ENCODE peak calls at places on chromosome 13, in five cellular contexts. O, L, K, D and F are unnamed samples.

GRCh38 chr13:48728226-48728625 is 74.5 kb downstream of the CYSLTR2 start:
- DNase-seq in O (no peak), L (no peak), K (no peak), D (no peak), F (no peak)

GRCh38 chr13:82358284-82358683 is 1524.0 kb downstream of the SLITRK1 start:
- DNase-seq in O (no peak), L (no peak), K (peak; percentile 79), D (no peak), F (no peak)

GRCh38 chr13:31980842-31981241 is 50.7 kb upstream of the FRY start:
- DNase-seq in O (no peak), L (no peak), K (no peak), D (no peak), F (no peak)

GRCh38 chr13:52846567-52847321 is 1.7 kb downstream of the PCDH8 start:
- DNase-seq in O (peak; percentile 62), L (peak; percentile 75), K (no peak), D (peak; percentile 60), F (peak; percentile 56)

GRCh38 chr13:53028637-53029121 is at the start of gene OLFM4:
- DNase-seq in O (no peak), L (no peak), K (no peak), D (no peak), F (no peak)

GRCh38 chr13:45055902-45056648 is 64.2 kb upstream of the GTF2F2 start:
- DNase-seq in O (no peak), L (no peak), K (peak; percentile 51), D (no peak), F (peak; percentile 56)

GRCh38 chr13:87671031-87671823 is at the start of gene SLITRK5:
- DNase-seq in O (peak; percentile 69), L (peak; percentile 92), K (peak; percentile 80), D (peak; percentile 63), F (peak; percentile 91)

GRCh38 chr13:54636231-54636630 is 1607.6 kb downstream of the OLFM4 start:
- DNase-seq in O (no peak), L (no peak), K (no peak), D (no peak), F (no peak)

GRCh38 chr13:66700336-66700735 is 529.8 kb downstream of the PCDH9 start:
- DNase-seq in O (no peak), L (no peak), K (peak; percentile 3), D (no peak), F (no peak)

GRCh38 chr13:26838821-26839220 is 78.2 kb upstream of the GPR12 start:
- DNase-seq in O (no peak), L (no peak), K (no peak), D (no peak), F (no peak)

GRCh38 chr13:113845723-113846638 is 17.9 kb downstream of the GAS6 start:
- DNase-seq in O (no peak), L (no peak), K (no peak), D (no peak), F (no peak)

GRCh38 chr13:33875658-33876401 is 57.9 kb downstream of the RFC3 start:
- DNase-seq in O (no peak), L (no peak), K (no peak), D (no peak), F (no peak)

GRCh38 chr13:94660695-94661324 is 51.5 kb downstream of the SOX21 start:
- DNase-seq in O (no peak), L (peak; percentile 42), K (peak; percentile 54), D (no peak), F (peak; percentile 52)

GRCh38 chr13:96996886-96997285 is 2.6 kb upstream of the OXGR1 start:
- DNase-seq in O (no peak), L (no peak), K (no peak), D (no peak), F (no peak)

GRCh38 chr13:99418663-99419140 is 82.6 kb upstream of the TM9SF2 start:
- DNase-seq in O (no peak), L (no peak), K (no peak), D (no peak), F (no peak)

GRCh38 chr13:99159331-99160061 is 41.2 kb upstream of the UBAC2 start:
- DNase-seq in O (no peak), L (no peak), K (no peak), D (no peak), F (no peak)

GRCh38 chr13:45873491-45874360 is 22.2 kb upstream of the SIAH3 start:
- DNase-seq in O (no peak), L (no peak), K (peak; percentile 74), D (no peak), F (no peak)